ENCODE peak calls at places on chromosomes 3 and 15, in ten cellular contexts. B, Z, F, N, Y, C, E, P, G and D are unnamed samples.

GRCh38 chr3:12501360-12502020 is 17.2 kb downstream of the TSEN2 start:
- DNase-seq in B (no peak), Z (no peak), F (no peak), N (no peak), Y (peak; percentile 69), C (peak; percentile 7), E (no peak), P (peak; percentile 70), G (no peak), D (peak; percentile 60)

GRCh38 chr15:81809543-81809942 is 236.3 kb downstream of the MEX3B start:
- DNase-seq in B (no peak), Z (no peak), F (no peak), N (no peak), Y (peak; percentile 8), C (no peak), E (no peak), P (no peak), G (peak; percentile 59), D (peak; percentile 24)

GRCh38 chr3:86793786-86794185 is 197.2 kb downstream of the VGLL3 start:
- DNase-seq in B (no peak), Z (no peak), F (no peak), N (no peak), Y (peak; percentile 97), C (peak; percentile 93), E (peak; percentile 92), P (peak; percentile 98), G (peak; percentile 75), D (peak; percentile 75)

GRCh38 chr15:50354838-50355611 is at the start of gene GABPB1:
- DNase-seq in B (peak; percentile 96), Z (peak; percentile 92), F (peak; percentile 83), N (peak; percentile 90), Y (peak; percentile 94), C (peak; percentile 77), E (peak; percentile 85), P (peak; percentile 97), G (peak; percentile 98), D (peak; percentile 90)

GRCh38 chr3:60812544-60812943 is 438.7 kb downstream of the FHIT start:
- DNase-seq in B (no peak), Z (no peak), F (no peak), N (no peak), Y (no peak), C (no peak), E (no peak), P (peak; percentile 4), G (no peak), D (no peak)

GRCh38 chr15:66400351-66400774 is 13.7 kb downstream of the MAP2K1 start:
- DNase-seq in B (no peak), Z (no peak), F (no peak), N (no peak), Y (peak; percentile 60), C (peak; percentile 28), E (no peak), P (peak; percentile 58), G (no peak), D (no peak)

GRCh38 chr3:45477838-45478237 is 89.5 kb downstream of the LARS2 start:
- DNase-seq in B (no peak), Z (no peak), F (no peak), N (no peak), Y (no peak), C (no peak), E (no peak), P (no peak), G (no peak), D (no peak)

GRCh38 chr3:128080323-128080898 is 28.2 kb downstream of the SEC61A1 start:
- DNase-seq in B (no peak), Z (no peak), F (no peak), N (no peak), Y (peak; percentile 98), C (peak; percentile 52), E (peak; percentile 77), P (peak; percentile 82), G (peak; percentile 59), D (peak; percentile 54)

GRCh38 chr3:133472889-133473288 is 73.0 kb downstream of the BFSP2 start:
- DNase-seq in B (no peak), Z (no peak), F (no peak), N (no peak), Y (no peak), C (no peak), E (no peak), P (no peak), G (no peak), D (no peak)

GRCh38 chr3:20912406-20912805 is 726.4 kb upstream of the SGO1 start:
- DNase-seq in B (no peak), Z (no peak), F (no peak), N (no peak), Y (no peak), C (no peak), E (no peak), P (no peak), G (no peak), D (no peak)

GRCh38 chr15:31270767-31271166 is 55.9 kb upstream of the KLF13 start:
- DNase-seq in B (peak; percentile 65), Z (peak; percentile 52), F (peak; percentile 20), N (no peak), Y (no peak), C (no peak), E (no peak), P (no peak), G (no peak), D (no peak)

GRCh38 chr15:70596354-70597055 is 166.9 kb downstream of the UACA start:
- DNase-seq in B (no peak), Z (no peak), F (no peak), N (peak; percentile 2), Y (peak; percentile 91), C (peak; percentile 89), E (peak; percentile 60), P (peak; percentile 92), G (peak; percentile 82), D (peak; percentile 78)

GRCh38 chr15:90071220-90071807 is 31.0 kb downstream of the IDH2 start:
- DNase-seq in B (peak; percentile 94), Z (peak; percentile 90), F (peak; percentile 90), N (peak; percentile 72), Y (peak; percentile 87), C (peak; percentile 64), E (peak; percentile 65), P (peak; percentile 89), G (peak; percentile 84), D (peak; percentile 85)

GRCh38 chr3:85571835-85572234 is 613.0 kb downstream of the CADM2 start:
- DNase-seq in B (no peak), Z (no peak), F (no peak), N (no peak), Y (no peak), C (peak; percentile 73), E (no peak), P (peak; percentile 67), G (no peak), D (peak; percentile 66)

GRCh38 chr3:24640330-24640877 is 145.8 kb upstream of the THRB start:
- DNase-seq in B (no peak), Z (no peak), F (peak; percentile 27), N (no peak), Y (no peak), C (peak; percentile 64), E (peak; percentile 20), P (peak; percentile 56), G (peak; percentile 36), D (peak; percentile 60)
- TF ChIP-seq CTCF in B (no peak), Z (peak; percentile 28), F (peak; percentile 57), N (no peak), Y (peak; percentile 5), C (peak; percentile 67), E (peak; percentile 44), P (peak; percentile 38), G (peak; percentile 67), D (peak; percentile 71)

GRCh38 chr3:99644741-99645140 is 6.3 kb downstream of the COL8A1 start:
- DNase-seq in B (no peak), Z (no peak), F (no peak), N (no peak), Y (no peak), C (no peak), E (no peak), P (no peak), G (no peak), D (no peak)

GRCh38 chr3:99647081-99647480 is 8.7 kb downstream of the COL8A1 start:
- DNase-seq in B (no peak), Z (no peak), F (no peak), N (no peak), Y (peak; percentile 56), C (peak; percentile 41), E (no peak), P (peak; percentile 92), G (no peak), D (no peak)

GRCh38 chr3:99646107-99646435 is 7.7 kb downstream of the COL8A1 start:
- DNase-seq in B (no peak), Z (no peak), F (no peak), N (no peak), Y (no peak), C (peak; percentile 76), E (no peak), P (peak; percentile 51), G (no peak), D (no peak)

GRCh38 chr3:99644017-99644416 is 5.6 kb downstream of the COL8A1 start:
- DNase-seq in B (no peak), Z (no peak), F (no peak), N (no peak), Y (no peak), C (no peak), E (no peak), P (no peak), G (no peak), D (no peak)

GRCh38 chr3:99645277-99646106 is 7.1 kb downstream of the COL8A1 start:
- DNase-seq in B (peak; percentile 83), Z (no peak), F (peak; percentile 21), N (no peak), Y (peak; percentile 81), C (peak; percentile 59), E (peak; percentile 74), P (peak; percentile 86), G (peak; percentile 41), D (peak; percentile 57)
- TF ChIP-seq CTCF in B (no peak), Z (peak; percentile 72), F (peak; percentile 50), N (peak; percentile 50), Y (peak; percentile 66), C (peak; percentile 71), E (peak; percentile 68), P (peak; percentile 74), G (peak; percentile 66), D (peak; percentile 85)

GRCh38 chr3:65844370-65844769 is 194.3 kb downstream of the MAGI1 start:
- DNase-seq in B (no peak), Z (no peak), F (no peak), N (no peak), Y (no peak), C (no peak), E (no peak), P (no peak), G (no peak), D (no peak)
- TF ChIP-seq CTCF in B (no peak), Z (no peak), F (no peak), N (no peak), Y (no peak), C (no peak), E (no peak), P (no peak), G (no peak), D (no peak)

GRCh38 chr3:125262155-125262554 is 49.6 kb upstream of the SLC12A8 start:
- DNase-seq in B (no peak), Z (no peak), F (no peak), N (no peak), Y (no peak), C (no peak), E (no peak), P (no peak), G (no peak), D (no peak)

GRCh38 chr3:125271127-125271526 is 58.6 kb upstream of the SLC12A8 start:
- DNase-seq in B (no peak), Z (no peak), F (no peak), N (no peak), Y (no peak), C (no peak), E (no peak), P (no peak), G (no peak), D (no peak)

GRCh38 chr3:125266976-125267375 is 54.4 kb upstream of the SLC12A8 start:
- DNase-seq in B (no peak), Z (no peak), F (no peak), N (no peak), Y (no peak), C (no peak), E (no peak), P (no peak), G (no peak), D (no peak)

GRCh38 chr3:125267460-125267859 is 54.9 kb upstream of the SLC12A8 start:
- DNase-seq in B (no peak), Z (no peak), F (no peak), N (no peak), Y (no peak), C (no peak), E (no peak), P (no peak), G (no peak), D (no peak)
- TF ChIP-seq CTCF in B (no peak), Z (no peak), F (no peak), N (no peak), Y (no peak), C (no peak), E (no peak), P (no peak), G (no peak), D (no peak)